ENCODE peak calls at places on chromosomes 5 and 9, in nine cellular contexts. One of them, this sample, is unnamed.

GRCh38 chr9:123724211-123724831 is 205.6 kb downstream of the DENND1A start:
- DNase-seq in left ventricle myocardium superior: no peak
- DNase-seq in NCI-H1417: peak
- DNase-seq in mammary epithelial cell: peak
- DNase-seq in HCT116: no peak
- DNase-seq in hepatocyte: peak
- DNase-seq in skeletal muscle cell: no peak
- DNase-seq in GM03348: peak
- DNase-seq in activated naive CD4-positive, alpha-beta T cell: no peak
- DNase-seq in this sample: no peak

GRCh38 chr9:133304158-133304470 is 29.1 kb upstream of the ABO start:
- DNase-seq in left ventricle myocardium superior: no peak
- DNase-seq in NCI-H1417: no peak
- DNase-seq in mammary epithelial cell: no peak
- DNase-seq in HCT116: no peak
- DNase-seq in hepatocyte: no peak
- DNase-seq in skeletal muscle cell: no peak
- DNase-seq in GM03348: no peak
- DNase-seq in activated naive CD4-positive, alpha-beta T cell: no peak
- DNase-seq in this sample: no peak

GRCh38 chr9:108569624-108570023 is 286.2 kb downstream of the ACTL7B start:
- DNase-seq in left ventricle myocardium superior: no peak
- DNase-seq in NCI-H1417: no peak
- DNase-seq in mammary epithelial cell: peak
- DNase-seq in HCT116: no peak
- DNase-seq in hepatocyte: peak
- DNase-seq in skeletal muscle cell: peak
- DNase-seq in GM03348: peak
- DNase-seq in activated naive CD4-positive, alpha-beta T cell: no peak
- DNase-seq in this sample: peak

GRCh38 chr5:109739741-109740140 is 50.0 kb downstream of the MAN2A1 start:
- DNase-seq in left ventricle myocardium superior: no peak
- DNase-seq in NCI-H1417: no peak
- DNase-seq in mammary epithelial cell: peak
- DNase-seq in HCT116: no peak
- DNase-seq in hepatocyte: no peak
- DNase-seq in skeletal muscle cell: no peak
- DNase-seq in GM03348: peak
- DNase-seq in activated naive CD4-positive, alpha-beta T cell: no peak
- DNase-seq in this sample: peak

GRCh38 chr5:35230043-35230611 is at the start of gene PRLR:
- DNase-seq in left ventricle myocardium superior: peak
- DNase-seq in NCI-H1417: peak
- DNase-seq in mammary epithelial cell: peak
- DNase-seq in HCT116: no peak
- DNase-seq in hepatocyte: peak
- DNase-seq in skeletal muscle cell: no peak
- DNase-seq in GM03348: peak
- DNase-seq in activated naive CD4-positive, alpha-beta T cell: no peak
- DNase-seq in this sample: peak

GRCh38 chr9:126407125-126407870 is 80.7 kb downstream of the MVB12B start:
- DNase-seq in left ventricle myocardium superior: no peak
- DNase-seq in NCI-H1417: no peak
- DNase-seq in mammary epithelial cell: no peak
- DNase-seq in HCT116: no peak
- DNase-seq in hepatocyte: no peak
- DNase-seq in skeletal muscle cell: no peak
- DNase-seq in GM03348: peak
- DNase-seq in activated naive CD4-positive, alpha-beta T cell: no peak
- DNase-seq in this sample: no peak

GRCh38 chr9:75903785-75904360 is 13.4 kb downstream of the PCSK5 start:
- DNase-seq in left ventricle myocardium superior: no peak
- DNase-seq in NCI-H1417: no peak
- DNase-seq in mammary epithelial cell: peak
- DNase-seq in HCT116: peak
- DNase-seq in hepatocyte: no peak
- DNase-seq in skeletal muscle cell: no peak
- DNase-seq in GM03348: no peak
- DNase-seq in activated naive CD4-positive, alpha-beta T cell: no peak
- DNase-seq in this sample: peak

GRCh38 chr5:163342301-163342700 is 95.1 kb upstream of the CCNG1 start:
- DNase-seq in left ventricle myocardium superior: no peak
- DNase-seq in NCI-H1417: no peak
- DNase-seq in mammary epithelial cell: no peak
- DNase-seq in HCT116: no peak
- DNase-seq in hepatocyte: no peak
- DNase-seq in skeletal muscle cell: no peak
- DNase-seq in GM03348: no peak
- DNase-seq in activated naive CD4-positive, alpha-beta T cell: no peak
- DNase-seq in this sample: no peak

GRCh38 chr9:37913480-37914153 is 9.7 kb upstream of the SLC25A51 start:
- DNase-seq in left ventricle myocardium superior: peak
- DNase-seq in NCI-H1417: peak
- DNase-seq in mammary epithelial cell: peak
- DNase-seq in HCT116: peak
- DNase-seq in hepatocyte: peak
- DNase-seq in skeletal muscle cell: no peak
- DNase-seq in GM03348: peak
- DNase-seq in activated naive CD4-positive, alpha-beta T cell: peak
- DNase-seq in this sample: peak

GRCh38 chr9:88478236-88478635 is 56.7 kb upstream of the NXNL2 start:
- DNase-seq in left ventricle myocardium superior: no peak
- DNase-seq in NCI-H1417: no peak
- DNase-seq in mammary epithelial cell: no peak
- DNase-seq in HCT116: no peak
- DNase-seq in hepatocyte: no peak
- DNase-seq in skeletal muscle cell: no peak
- DNase-seq in GM03348: no peak
- DNase-seq in activated naive CD4-positive, alpha-beta T cell: no peak
- DNase-seq in this sample: no peak

GRCh38 chr9:121812159-121812735 is 160.8 kb downstream of the DAB2IP start:
- DNase-seq in left ventricle myocardium superior: no peak
- DNase-seq in NCI-H1417: no peak
- DNase-seq in mammary epithelial cell: no peak
- DNase-seq in HCT116: no peak
- DNase-seq in hepatocyte: no peak
- DNase-seq in skeletal muscle cell: no peak
- DNase-seq in GM03348: no peak
- DNase-seq in activated naive CD4-positive, alpha-beta T cell: no peak
- DNase-seq in this sample: no peak

GRCh38 chr5:59587489-59588337 is 305.8 kb downstream of the PDE4D start:
- DNase-seq in left ventricle myocardium superior: peak
- DNase-seq in NCI-H1417: peak
- DNase-seq in mammary epithelial cell: no peak
- DNase-seq in HCT116: no peak
- DNase-seq in hepatocyte: peak
- DNase-seq in skeletal muscle cell: peak
- DNase-seq in GM03348: peak
- DNase-seq in activated naive CD4-positive, alpha-beta T cell: no peak
- DNase-seq in this sample: no peak

GRCh38 chr9:121372563-121373400 is 2.7 kb upstream of the STOM start:
- DNase-seq in left ventricle myocardium superior: no peak
- DNase-seq in NCI-H1417: no peak
- DNase-seq in mammary epithelial cell: peak
- DNase-seq in HCT116: no peak
- DNase-seq in hepatocyte: peak
- DNase-seq in skeletal muscle cell: peak
- DNase-seq in GM03348: peak
- DNase-seq in activated naive CD4-positive, alpha-beta T cell: no peak
- DNase-seq in this sample: no peak

GRCh38 chr5:68534131-68534940 is 318.8 kb downstream of the PIK3R1 start:
- DNase-seq in left ventricle myocardium superior: peak
- DNase-seq in NCI-H1417: peak
- DNase-seq in mammary epithelial cell: no peak
- DNase-seq in HCT116: no peak
- DNase-seq in hepatocyte: peak
- DNase-seq in skeletal muscle cell: no peak
- DNase-seq in GM03348: peak
- DNase-seq in activated naive CD4-positive, alpha-beta T cell: no peak
- DNase-seq in this sample: peak

GRCh38 chr9:128689293-128689770 is 310 bp downstream of the SET start:
- DNase-seq in left ventricle myocardium superior: peak
- DNase-seq in NCI-H1417: no peak
- DNase-seq in mammary epithelial cell: no peak
- DNase-seq in HCT116: no peak
- DNase-seq in hepatocyte: no peak
- DNase-seq in skeletal muscle cell: no peak
- DNase-seq in GM03348: no peak
- DNase-seq in activated naive CD4-positive, alpha-beta T cell: no peak
- DNase-seq in this sample: peak

GRCh38 chr9:88998911-88999310 is 7.6 kb downstream of the S1PR3 start:
- DNase-seq in left ventricle myocardium superior: peak
- DNase-seq in NCI-H1417: no peak
- DNase-seq in mammary epithelial cell: no peak
- DNase-seq in HCT116: no peak
- DNase-seq in hepatocyte: no peak
- DNase-seq in skeletal muscle cell: no peak
- DNase-seq in GM03348: peak
- DNase-seq in activated naive CD4-positive, alpha-beta T cell: no peak
- DNase-seq in this sample: peak

GRCh38 chr9:9912459-9912858 is 700.3 kb downstream of the PTPRD start:
- DNase-seq in left ventricle myocardium superior: no peak
- DNase-seq in NCI-H1417: peak
- DNase-seq in mammary epithelial cell: no peak
- DNase-seq in HCT116: no peak
- DNase-seq in hepatocyte: no peak
- DNase-seq in skeletal muscle cell: no peak
- DNase-seq in GM03348: no peak
- DNase-seq in activated naive CD4-positive, alpha-beta T cell: no peak
- DNase-seq in this sample: no peak

GRCh38 chr9:70112981-70113380 is 69.3 kb downstream of the MAMDC2 start:
- DNase-seq in left ventricle myocardium superior: no peak
- DNase-seq in NCI-H1417: no peak
- DNase-seq in mammary epithelial cell: no peak
- DNase-seq in HCT116: no peak
- DNase-seq in hepatocyte: no peak
- DNase-seq in skeletal muscle cell: no peak
- DNase-seq in GM03348: no peak
- DNase-seq in activated naive CD4-positive, alpha-beta T cell: no peak
- DNase-seq in this sample: peak

GRCh38 chr5:170628691-170629565 is 125.1 kb downstream of the KCNIP1 start:
- DNase-seq in left ventricle myocardium superior: no peak
- DNase-seq in NCI-H1417: no peak
- DNase-seq in mammary epithelial cell: no peak
- DNase-seq in HCT116: no peak
- DNase-seq in hepatocyte: no peak
- DNase-seq in skeletal muscle cell: no peak
- DNase-seq in GM03348: no peak
- DNase-seq in activated naive CD4-positive, alpha-beta T cell: no peak
- DNase-seq in this sample: no peak

GRCh38 chr9:129888085-129888808 is 53.0 kb downstream of the USP20 start:
- DNase-seq in left ventricle myocardium superior: peak
- DNase-seq in NCI-H1417: no peak
- DNase-seq in mammary epithelial cell: no peak
- DNase-seq in HCT116: no peak
- DNase-seq in hepatocyte: no peak
- DNase-seq in skeletal muscle cell: no peak
- DNase-seq in GM03348: no peak
- DNase-seq in activated naive CD4-positive, alpha-beta T cell: peak
- DNase-seq in this sample: no peak

GRCh38 chr9:88567870-88568269 is 32.9 kb downstream of the NXNL2 start:
- DNase-seq in left ventricle myocardium superior: no peak
- DNase-seq in NCI-H1417: no peak
- DNase-seq in mammary epithelial cell: no peak
- DNase-seq in HCT116: no peak
- DNase-seq in hepatocyte: no peak
- DNase-seq in skeletal muscle cell: no peak
- DNase-seq in GM03348: no peak
- DNase-seq in activated naive CD4-positive, alpha-beta T cell: no peak
- DNase-seq in this sample: no peak

GRCh38 chr5:180607861-180608571 is 16.7 kb upstream of the SCGB3A1 start:
- DNase-seq in left ventricle myocardium superior: peak
- DNase-seq in NCI-H1417: no peak
- DNase-seq in mammary epithelial cell: no peak
- DNase-seq in HCT116: no peak
- DNase-seq in hepatocyte: no peak
- DNase-seq in skeletal muscle cell: no peak
- DNase-seq in GM03348: no peak
- DNase-seq in activated naive CD4-positive, alpha-beta T cell: no peak
- DNase-seq in this sample: no peak

GRCh38 chr9:90903731-90904422 is 102.3 kb downstream of the SYK start:
- DNase-seq in left ventricle myocardium superior: no peak
- DNase-seq in NCI-H1417: no peak
- DNase-seq in mammary epithelial cell: no peak
- DNase-seq in HCT116: no peak
- DNase-seq in hepatocyte: no peak
- DNase-seq in skeletal muscle cell: no peak
- DNase-seq in GM03348: no peak
- DNase-seq in activated naive CD4-positive, alpha-beta T cell: no peak
- DNase-seq in this sample: no peak

GRCh38 chr9:79581388-79581787 is 9.6 kb downstream of the TLE4 start:
- DNase-seq in left ventricle myocardium superior: no peak
- DNase-seq in NCI-H1417: peak
- DNase-seq in mammary epithelial cell: peak
- DNase-seq in HCT116: no peak
- DNase-seq in hepatocyte: no peak
- DNase-seq in skeletal muscle cell: no peak
- DNase-seq in GM03348: no peak
- DNase-seq in activated naive CD4-positive, alpha-beta T cell: no peak
- DNase-seq in this sample: no peak

GRCh38 chr5:169812786-169813185 is 167.5 kb downstream of the INSYN2B start:
- DNase-seq in left ventricle myocardium superior: no peak
- DNase-seq in NCI-H1417: no peak
- DNase-seq in mammary epithelial cell: no peak
- DNase-seq in HCT116: no peak
- DNase-seq in hepatocyte: no peak
- DNase-seq in skeletal muscle cell: no peak
- DNase-seq in GM03348: no peak
- DNase-seq in activated naive CD4-positive, alpha-beta T cell: no peak
- DNase-seq in this sample: no peak

GRCh38 chr5:75028090-75028489 is 24.3 kb downstream of the GCNT4 start:
- DNase-seq in left ventricle myocardium superior: no peak
- DNase-seq in NCI-H1417: no peak
- DNase-seq in mammary epithelial cell: no peak
- DNase-seq in HCT116: no peak
- DNase-seq in hepatocyte: no peak
- DNase-seq in skeletal muscle cell: no peak
- DNase-seq in GM03348: no peak
- DNase-seq in activated naive CD4-positive, alpha-beta T cell: no peak
- DNase-seq in this sample: no peak

GRCh38 chr5:172282277-172283019 is 1.1 kb downstream of the UBTD2 start:
- DNase-seq in left ventricle myocardium superior: no peak
- DNase-seq in NCI-H1417: no peak
- DNase-seq in mammary epithelial cell: peak
- DNase-seq in HCT116: no peak
- DNase-seq in hepatocyte: no peak
- DNase-seq in skeletal muscle cell: no peak
- DNase-seq in GM03348: peak
- DNase-seq in activated naive CD4-positive, alpha-beta T cell: no peak
- DNase-seq in this sample: no peak

GRCh38 chr5:1512541-1513291 is 11.0 kb downstream of the LPCAT1 start:
- DNase-seq in left ventricle myocardium superior: no peak
- DNase-seq in NCI-H1417: no peak
- DNase-seq in mammary epithelial cell: no peak
- DNase-seq in HCT116: no peak
- DNase-seq in hepatocyte: no peak
- DNase-seq in skeletal muscle cell: no peak
- DNase-seq in GM03348: no peak
- DNase-seq in activated naive CD4-positive, alpha-beta T cell: no peak
- DNase-seq in this sample: no peak

GRCh38 chr5:92659246-92659645 is 921.8 kb downstream of the NR2F1-AS1 start:
- DNase-seq in left ventricle myocardium superior: no peak
- DNase-seq in NCI-H1417: no peak
- DNase-seq in mammary epithelial cell: no peak
- DNase-seq in HCT116: no peak
- DNase-seq in hepatocyte: no peak
- DNase-seq in skeletal muscle cell: no peak
- DNase-seq in GM03348: no peak
- DNase-seq in activated naive CD4-positive, alpha-beta T cell: no peak
- DNase-seq in this sample: no peak

GRCh38 chr9:23698161-23698560 is 127.9 kb downstream of the ELAVL2 start:
- DNase-seq in left ventricle myocardium superior: no peak
- DNase-seq in NCI-H1417: no peak
- DNase-seq in mammary epithelial cell: no peak
- DNase-seq in HCT116: no peak
- DNase-seq in hepatocyte: no peak
- DNase-seq in skeletal muscle cell: no peak
- DNase-seq in GM03348: no peak
- DNase-seq in activated naive CD4-positive, alpha-beta T cell: no peak
- DNase-seq in this sample: no peak

GRCh38 chr9:109903515-109904138 is 123.6 kb downstream of the PALM2AKAP2 start:
- DNase-seq in left ventricle myocardium superior: no peak
- DNase-seq in NCI-H1417: peak
- DNase-seq in mammary epithelial cell: peak
- DNase-seq in HCT116: peak
- DNase-seq in hepatocyte: peak
- DNase-seq in skeletal muscle cell: no peak
- DNase-seq in GM03348: peak
- DNase-seq in activated naive CD4-positive, alpha-beta T cell: no peak
- DNase-seq in this sample: peak